ENCODE peak calls at places on chromosomes 1 and 21, in four cellular contexts. U is NCI-H460, A is HTR-8/SVneo, L is AG10803. Y is an unnamed sample.

GRCh38 chr1:197526736-197527371 is 248.4 kb downstream of the DENND1B start:
- DNase-seq in U (peak), A (peak), L (peak), Y (peak)

GRCh38 chr1:9655127-9655723 is 3.7 kb downstream of the PIK3CD start:
- DNase-seq in U (no peak), A (no peak), L (no peak), Y (peak)

GRCh38 chr1:6414443-6414844 is 5.3 kb downstream of the HES2 start:
- DNase-seq in U (peak), A (peak), L (peak), Y (peak)

GRCh38 chr1:10152709-10153284 is 57.6 kb upstream of the KIF1B start:
- DNase-seq in U (peak), A (peak), L (peak), Y (peak)

GRCh38 chr1:155186266-155186954 is 12.8 kb downstream of the TRIM46 start:
- DNase-seq in U (no peak), A (no peak), L (no peak), Y (peak)

GRCh38 chr21:36104306-36105300 is 30.3 kb upstream of the CBR3 start:
- DNase-seq in U (no peak), A (no peak), L (peak), Y (peak)

GRCh38 chr1:53573522-53573921 is 114.3 kb downstream of the DMRTB1 start:
- DNase-seq in U (no peak), A (no peak), L (no peak), Y (no peak)

GRCh38 chr1:921011-921837 is 2.5 kb upstream of the SAMD11 start:
- DNase-seq in U (peak), A (peak), L (peak), Y (peak)

GRCh38 chr1:69403911-69404310 is 163.8 kb upstream of the LRRC7 start:
- DNase-seq in U (no peak), A (no peak), L (no peak), Y (no peak)

GRCh38 chr1:246632584-246633168 is 66.4 kb downstream of the CNST start:
- DNase-seq in U (no peak), A (peak), L (peak), Y (no peak)

GRCh38 chr1:210254298-210254697 is 21.7 kb downstream of the SERTAD4 start:
- DNase-seq in U (no peak), A (no peak), L (no peak), Y (no peak)

GRCh38 chr21:36747815-36748381 is 49.0 kb downstream of the SIM2 start:
- DNase-seq in U (peak), A (peak), L (peak), Y (peak)

Y was measured in RPMI8226.